ENCODE peak calls at places on chromosomes 6 and 20, in eight cellular contexts. One of them, this sample, is unnamed.

GRCh38 chr20:51193066-51193772 is 170.3 kb upstream of the KCNG1 start:
- DNase-seq in NCI-H2171: no peak
- DNase-seq in epithelial cell of proximal tubule: no peak
- DNase-seq in stimulated activated CD4-positive, alpha-beta T cell treated with anti-CD3 and anti-CD28 coated beads, Interleukin-12 subunit alpha, Interleukin-12 subunit beta, amount 100 ng/mL, for 48 hours: no peak
- DNase-seq in GM12892: no peak
- DNase-seq in AG10803: peak
- DNase-seq in DMS153: no peak
- DNase-seq in ovary: no peak
- DNase-seq in this sample: no peak

GRCh38 chr20:34824861-34825529 is 456 bp downstream of the NCOA6 start:
- DNase-seq in NCI-H2171: peak
- DNase-seq in epithelial cell of proximal tubule: no peak
- DNase-seq in stimulated activated CD4-positive, alpha-beta T cell treated with anti-CD3 and anti-CD28 coated beads, Interleukin-12 subunit alpha, Interleukin-12 subunit beta, amount 100 ng/mL, for 48 hours: peak
- DNase-seq in GM12892: peak
- DNase-seq in AG10803: peak
- DNase-seq in DMS153: no peak
- DNase-seq in ovary: peak
- DNase-seq in this sample: peak

GRCh38 chr6:109672204-109672603 is 18.8 kb downstream of the AK9 start:
- DNase-seq in NCI-H2171: no peak
- DNase-seq in epithelial cell of proximal tubule: no peak
- DNase-seq in stimulated activated CD4-positive, alpha-beta T cell treated with anti-CD3 and anti-CD28 coated beads, Interleukin-12 subunit alpha, Interleukin-12 subunit beta, amount 100 ng/mL, for 48 hours: no peak
- DNase-seq in GM12892: no peak
- DNase-seq in AG10803: peak
- DNase-seq in DMS153: no peak
- DNase-seq in ovary: no peak
- DNase-seq in this sample: no peak

GRCh38 chr6:55841341-55841740 is 34.0 kb downstream of the BMP5 start:
- DNase-seq in NCI-H2171: no peak
- DNase-seq in epithelial cell of proximal tubule: no peak
- DNase-seq in stimulated activated CD4-positive, alpha-beta T cell treated with anti-CD3 and anti-CD28 coated beads, Interleukin-12 subunit alpha, Interleukin-12 subunit beta, amount 100 ng/mL, for 48 hours: no peak
- DNase-seq in GM12892: no peak
- DNase-seq in AG10803: no peak
- DNase-seq in DMS153: no peak
- DNase-seq in ovary: no peak
- DNase-seq in this sample: no peak

GRCh38 chr6:20447157-20447556 is 45.5 kb downstream of the E2F3 start:
- DNase-seq in NCI-H2171: no peak
- DNase-seq in epithelial cell of proximal tubule: no peak
- DNase-seq in stimulated activated CD4-positive, alpha-beta T cell treated with anti-CD3 and anti-CD28 coated beads, Interleukin-12 subunit alpha, Interleukin-12 subunit beta, amount 100 ng/mL, for 48 hours: no peak
- DNase-seq in GM12892: no peak
- DNase-seq in AG10803: peak
- DNase-seq in DMS153: no peak
- DNase-seq in ovary: no peak
- DNase-seq in this sample: no peak

GRCh38 chr20:50041238-50041915 is 58.6 kb downstream of the SNAI1 start:
- DNase-seq in NCI-H2171: no peak
- DNase-seq in epithelial cell of proximal tubule: no peak
- DNase-seq in stimulated activated CD4-positive, alpha-beta T cell treated with anti-CD3 and anti-CD28 coated beads, Interleukin-12 subunit alpha, Interleukin-12 subunit beta, amount 100 ng/mL, for 48 hours: no peak
- DNase-seq in GM12892: no peak
- DNase-seq in AG10803: no peak
- DNase-seq in DMS153: peak
- DNase-seq in ovary: no peak
- DNase-seq in this sample: no peak

GRCh38 chr20:44302026-44302669 is 8.9 kb downstream of the FITM2 start:
- DNase-seq in NCI-H2171: no peak
- DNase-seq in epithelial cell of proximal tubule: no peak
- DNase-seq in stimulated activated CD4-positive, alpha-beta T cell treated with anti-CD3 and anti-CD28 coated beads, Interleukin-12 subunit alpha, Interleukin-12 subunit beta, amount 100 ng/mL, for 48 hours: no peak
- DNase-seq in GM12892: no peak
- DNase-seq in AG10803: no peak
- DNase-seq in DMS153: peak
- DNase-seq in ovary: no peak
- DNase-seq in this sample: no peak

GRCh38 chr6:100335999-100336398 is 128.7 kb downstream of the SIM1 start:
- DNase-seq in NCI-H2171: no peak
- DNase-seq in epithelial cell of proximal tubule: no peak
- DNase-seq in stimulated activated CD4-positive, alpha-beta T cell treated with anti-CD3 and anti-CD28 coated beads, Interleukin-12 subunit alpha, Interleukin-12 subunit beta, amount 100 ng/mL, for 48 hours: no peak
- DNase-seq in GM12892: no peak
- DNase-seq in AG10803: peak
- DNase-seq in DMS153: no peak
- DNase-seq in ovary: no peak
- DNase-seq in this sample: no peak

GRCh38 chr6:34056301-34056700 is 89.6 kb downstream of the GRM4 start:
- DNase-seq in NCI-H2171: no peak
- DNase-seq in epithelial cell of proximal tubule: no peak
- DNase-seq in stimulated activated CD4-positive, alpha-beta T cell treated with anti-CD3 and anti-CD28 coated beads, Interleukin-12 subunit alpha, Interleukin-12 subunit beta, amount 100 ng/mL, for 48 hours: no peak
- DNase-seq in GM12892: peak
- DNase-seq in AG10803: peak
- DNase-seq in DMS153: peak
- DNase-seq in ovary: peak
- DNase-seq in this sample: no peak

GRCh38 chr6:28747631-28748157 is 176.1 kb downstream of the TRIM27 start:
- DNase-seq in NCI-H2171: no peak
- DNase-seq in epithelial cell of proximal tubule: peak
- DNase-seq in stimulated activated CD4-positive, alpha-beta T cell treated with anti-CD3 and anti-CD28 coated beads, Interleukin-12 subunit alpha, Interleukin-12 subunit beta, amount 100 ng/mL, for 48 hours: no peak
- DNase-seq in GM12892: no peak
- DNase-seq in AG10803: peak
- DNase-seq in DMS153: peak
- DNase-seq in ovary: peak
- DNase-seq in this sample: no peak

GRCh38 chr6:162852192-162852591 is 124.4 kb downstream of the PACRG start:
- DNase-seq in NCI-H2171: no peak
- DNase-seq in epithelial cell of proximal tubule: no peak
- DNase-seq in stimulated activated CD4-positive, alpha-beta T cell treated with anti-CD3 and anti-CD28 coated beads, Interleukin-12 subunit alpha, Interleukin-12 subunit beta, amount 100 ng/mL, for 48 hours: no peak
- DNase-seq in GM12892: no peak
- DNase-seq in AG10803: no peak
- DNase-seq in DMS153: no peak
- DNase-seq in ovary: no peak
- DNase-seq in this sample: no peak

GRCh38 chr6:31498748-31499147 is 803 bp downstream of the MICB start:
- DNase-seq in NCI-H2171: no peak
- DNase-seq in epithelial cell of proximal tubule: no peak
- DNase-seq in stimulated activated CD4-positive, alpha-beta T cell treated with anti-CD3 and anti-CD28 coated beads, Interleukin-12 subunit alpha, Interleukin-12 subunit beta, amount 100 ng/mL, for 48 hours: no peak
- DNase-seq in GM12892: no peak
- DNase-seq in AG10803: no peak
- DNase-seq in DMS153: no peak
- DNase-seq in ovary: no peak
- DNase-seq in this sample: no peak

GRCh38 chr6:149761438-149761837 is 11.9 kb downstream of the PCMT1 start:
- DNase-seq in NCI-H2171: no peak
- DNase-seq in epithelial cell of proximal tubule: no peak
- DNase-seq in stimulated activated CD4-positive, alpha-beta T cell treated with anti-CD3 and anti-CD28 coated beads, Interleukin-12 subunit alpha, Interleukin-12 subunit beta, amount 100 ng/mL, for 48 hours: no peak
- DNase-seq in GM12892: no peak
- DNase-seq in AG10803: no peak
- DNase-seq in DMS153: no peak
- DNase-seq in ovary: no peak
- DNase-seq in this sample: no peak

GRCh38 chr6:5712349-5713215 is 294.1 kb downstream of the NRN1 start:
- DNase-seq in NCI-H2171: no peak
- DNase-seq in epithelial cell of proximal tubule: no peak
- DNase-seq in stimulated activated CD4-positive, alpha-beta T cell treated with anti-CD3 and anti-CD28 coated beads, Interleukin-12 subunit alpha, Interleukin-12 subunit beta, amount 100 ng/mL, for 48 hours: no peak
- DNase-seq in GM12892: no peak
- DNase-seq in AG10803: no peak
- DNase-seq in DMS153: no peak
- DNase-seq in ovary: no peak
- DNase-seq in this sample: peak

GRCh38 chr6:7914991-7915789 is 4.6 kb upstream of the TXNDC5 start:
- DNase-seq in NCI-H2171: no peak
- DNase-seq in epithelial cell of proximal tubule: no peak
- DNase-seq in stimulated activated CD4-positive, alpha-beta T cell treated with anti-CD3 and anti-CD28 coated beads, Interleukin-12 subunit alpha, Interleukin-12 subunit beta, amount 100 ng/mL, for 48 hours: no peak
- DNase-seq in GM12892: no peak
- DNase-seq in AG10803: peak
- DNase-seq in DMS153: no peak
- DNase-seq in ovary: no peak
- DNase-seq in this sample: no peak

GRCh38 chr6:141153563-141153962 is 979.2 kb upstream of the GJE1 start:
- DNase-seq in NCI-H2171: no peak
- DNase-seq in epithelial cell of proximal tubule: no peak
- DNase-seq in stimulated activated CD4-positive, alpha-beta T cell treated with anti-CD3 and anti-CD28 coated beads, Interleukin-12 subunit alpha, Interleukin-12 subunit beta, amount 100 ng/mL, for 48 hours: no peak
- DNase-seq in GM12892: no peak
- DNase-seq in AG10803: no peak
- DNase-seq in DMS153: no peak
- DNase-seq in ovary: no peak
- DNase-seq in this sample: no peak